ENCODE peak calls at places on chromosomes 4 and X, in four cellular contexts. Z, T, H and W are unnamed samples.

GRCh38 chrX:49070988-49071387 is 2.8 kb downstream of the PRAF2 start:
- DNase-seq in T (no peak), Z (no peak), H (no peak), W (no peak)

GRCh38 chr4:167021545-167022155 is 212.6 kb downstream of the SPOCK3 start:
- DNase-seq in T (peak; percentile 60), Z (peak; percentile 44), H (peak; percentile 62), W (peak; percentile 28)

GRCh38 chr4:132982151-132982550 is 166.9 kb upstream of the PCDH10 start:
- DNase-seq in H (peak; percentile 31), T (no peak), Z (peak; percentile 36), W (no peak)

GRCh38 chr4:127069675-127070074 is 563.1 kb upstream of the INTU start:
- DNase-seq in H (no peak), T (no peak), Z (peak; percentile 22), W (no peak)

GRCh38 chr4:30722092-30722915 is 2.1 kb downstream of the PCDH7 start:
- DNase-seq in T (no peak), H (no peak), Z (no peak), W (no peak)

GRCh38 chr4:78889955-78890354 is 49.3 kb downstream of the PAQR3 start:
- DNase-seq in T (no peak), H (no peak), Z (no peak), W (no peak)

GRCh38 chrX:9609987-9610386 is 145.1 kb downstream of the TBL1X start:
- DNase-seq in H (no peak), Z (no peak), T (no peak), W (no peak)

GRCh38 chrX:130829526-130830515 is 73.2 kb downstream of the ENOX2 start:
- DNase-seq in H (peak; percentile 2), T (no peak), Z (no peak), W (no peak)

GRCh38 chr4:140090215-140090731 is 63.7 kb downstream of the MAML3 start:
- DNase-seq in Z (no peak), H (peak; percentile 78), T (no peak), W (no peak)

GRCh38 chr4:55617587-55618197 is 18.4 kb downstream of the NMU start:
- DNase-seq in Z (no peak), T (no peak), H (no peak), W (no peak)

GRCh38 chr4:7295201-7295916 is 103.0 kb downstream of the SORCS2 start:
- DNase-seq in T (no peak), Z (no peak), H (no peak), W (no peak)

GRCh38 chr4:40305329-40306193 is 29.6 kb upstream of the CHRNA9 start:
- DNase-seq in T (no peak), Z (no peak), H (no peak), W (no peak)

GRCh38 chr4:6724461-6725111 is 8.6 kb downstream of the BLOC1S4 start:
- DNase-seq in T (no peak), Z (no peak), H (no peak), W (no peak)

GRCh38 chr4:7964890-7965662 is 25.4 kb upstream of the AFAP1 start:
- DNase-seq in H (no peak), T (peak; percentile 64), Z (no peak), W (peak; percentile 45)

GRCh38 chr4:8709729-8710360 is 117.3 kb downstream of the CPZ start:
- DNase-seq in T (peak; percentile 26), H (no peak), Z (no peak), W (no peak)

GRCh38 chrX:71533850-71534515 is 1.1 kb downstream of the OGT start:
- DNase-seq in H (peak; percentile 36), Z (no peak), T (peak; percentile 42), W (peak; percentile 19)

GRCh38 chrX:10649286-10649685 is 28.9 kb upstream of the MID1 start:
- DNase-seq in Z (no peak), H (no peak), T (no peak), W (no peak)

GRCh38 chrX:140157611-140158010 is 192.3 kb upstream of the CXorf66 start:
- DNase-seq in H (peak; percentile 80), Z (no peak), T (no peak), W (peak; percentile 39)

GRCh38 chrX:10608099-10608498 is 12.3 kb downstream of the MID1 start:
- DNase-seq in Z (no peak), H (no peak), T (no peak), W (no peak)

GRCh38 chrX:130098202-130098552 is 12.1 kb downstream of the ELF4 start:
- DNase-seq in Z (no peak), H (no peak), T (no peak), W (no peak)

GRCh38 chr4:151142758-151143157 is 43.3 kb downstream of the RPS3A start:
- DNase-seq in H (no peak), T (no peak), Z (no peak), W (no peak)

GRCh38 chr4:182351485-182351884 is 108.3 kb downstream of the TENM3 start:
- DNase-seq in T (no peak), Z (no peak), H (no peak), W (no peak)

GRCh38 chr4:69832326-69833030 is 27.5 kb downstream of the SULT1E1 start:
- DNase-seq in Z (no peak), T (no peak), H (no peak), W (no peak)

GRCh38 chr4:102819588-102820365 is 7.6 kb downstream of the UBE2D3 start:
- DNase-seq in H (no peak), T (no peak), Z (no peak), W (no peak)

GRCh38 chrX:101950581-101950980 is 18.8 kb upstream of the ZMAT1 start:
- DNase-seq in T (peak; percentile 28), Z (no peak), H (no peak), W (no peak)